ENCODE peak calls at places on chromosomes 1 and 21, in five cellular contexts. One of them, this sample, is unnamed.

GRCh38 chr1:147717706-147718097 is 42.7 kb downstream of the GJA5 start:
- DNase-seq in IMR-90: no peak
- DNase-seq in GM12878: no peak
- DNase-seq in SK-N-SH: no peak
- DNase-seq in K562: no peak
- DNase-seq in this sample: no peak

GRCh38 chr1:81803423-81804103 is 2.8 kb downstream of the ADGRL2 start:
- DNase-seq in IMR-90: peak
- DNase-seq in K562: no peak
- DNase-seq in SK-N-SH: peak
- DNase-seq in GM12878: no peak
- DNase-seq in this sample: peak

GRCh38 chr1:218481116-218481775 is 136.1 kb downstream of the TGFB2 start:
- DNase-seq in GM12878: no peak
- DNase-seq in SK-N-SH: no peak
- DNase-seq in IMR-90: peak
- DNase-seq in K562: no peak
- DNase-seq in this sample: no peak

GRCh38 chr1:214187152-214187900 is 93.6 kb upstream of the SMYD2 start:
- DNase-seq in SK-N-SH: peak
- DNase-seq in GM12878: no peak
- DNase-seq in IMR-90: no peak
- DNase-seq in K562: no peak
- DNase-seq in this sample: no peak

GRCh38 chr1:100895540-100896480 is at the start of gene SLC30A7:
- DNase-seq in IMR-90: peak
- DNase-seq in K562: peak
- DNase-seq in GM12878: peak
- DNase-seq in SK-N-SH: peak
- DNase-seq in this sample: peak

GRCh38 chr1:55039342-55040082 is at the start of gene PCSK9:
- DNase-seq in SK-N-SH: peak
- DNase-seq in GM12878: no peak
- DNase-seq in K562: peak
- DNase-seq in IMR-90: no peak
- DNase-seq in this sample: peak

GRCh38 chr1:56688522-56689026 is 43.5 kb downstream of the PRKAA2 start:
- DNase-seq in IMR-90: peak
- DNase-seq in GM12878: peak
- DNase-seq in K562: no peak
- DNase-seq in SK-N-SH: no peak
- DNase-seq in this sample: peak

GRCh38 chr1:2240251-2241156 is 12.4 kb downstream of the SKI start:
- DNase-seq in SK-N-SH: peak
- DNase-seq in GM12878: no peak
- DNase-seq in IMR-90: peak
- DNase-seq in K562: no peak
- DNase-seq in this sample: no peak

GRCh38 chr1:25537148-25537831 is 6.1 kb upstream of the LDLRAP1 start:
- DNase-seq in K562: no peak
- DNase-seq in SK-N-SH: no peak
- DNase-seq in IMR-90: no peak
- DNase-seq in GM12878: no peak
- DNase-seq in this sample: no peak

GRCh38 chr1:30145723-30146263 is 577.6 kb downstream of the MATN1 start:
- DNase-seq in K562: no peak
- DNase-seq in SK-N-SH: no peak
- DNase-seq in IMR-90: no peak
- DNase-seq in GM12878: no peak
- DNase-seq in this sample: no peak

GRCh38 chr1:11806307-11806936 is 431 bp downstream of the CLCN6 start:
- DNase-seq in GM12878: no peak
- DNase-seq in SK-N-SH: no peak
- DNase-seq in IMR-90: peak
- DNase-seq in K562: peak
- DNase-seq in this sample: no peak

GRCh38 chr1:21042920-21043605 is 133.6 kb downstream of the EIF4G3 start:
- DNase-seq in K562: no peak
- DNase-seq in SK-N-SH: no peak
- DNase-seq in IMR-90: peak
- DNase-seq in GM12878: no peak
- DNase-seq in this sample: no peak

GRCh38 chr1:117695796-117696505 is 90.1 kb downstream of the TENT5C start:
- DNase-seq in IMR-90: peak
- DNase-seq in GM12878: no peak
- DNase-seq in SK-N-SH: no peak
- DNase-seq in K562: no peak
- DNase-seq in this sample: no peak

GRCh38 chr1:2314803-2315710 is 76.3 kb downstream of the MORN1 start:
- DNase-seq in IMR-90: peak
- DNase-seq in GM12878: no peak
- DNase-seq in SK-N-SH: peak
- DNase-seq in K562: peak
- DNase-seq in this sample: peak

GRCh38 chr1:11960710-11961109 is 19.5 kb upstream of the MFN2 start:
- DNase-seq in GM12878: no peak
- DNase-seq in K562: no peak
- DNase-seq in SK-N-SH: no peak
- DNase-seq in IMR-90: no peak
- DNase-seq in this sample: no peak

GRCh38 chr1:87927391-87928073 is 598.9 kb downstream of the LMO4 start:
- DNase-seq in SK-N-SH: no peak
- DNase-seq in GM12878: no peak
- DNase-seq in IMR-90: no peak
- DNase-seq in K562: no peak
- DNase-seq in this sample: no peak

GRCh38 chr1:223189903-223190724 is 47.1 kb upstream of the TLR5 start:
- DNase-seq in K562: no peak
- DNase-seq in IMR-90: peak
- DNase-seq in SK-N-SH: no peak
- DNase-seq in GM12878: peak
- DNase-seq in this sample: no peak

GRCh38 chr1:94244816-94245215 is 7.4 kb upstream of the ARHGAP29 start:
- DNase-seq in GM12878: no peak
- DNase-seq in SK-N-SH: no peak
- DNase-seq in IMR-90: no peak
- DNase-seq in K562: no peak
- DNase-seq in this sample: no peak

GRCh38 chr1:217274927-217275616 is 355.8 kb downstream of the GPATCH2 start:
- DNase-seq in IMR-90: peak
- DNase-seq in K562: no peak
- DNase-seq in GM12878: no peak
- DNase-seq in SK-N-SH: no peak
- DNase-seq in this sample: no peak

GRCh38 chr1:59433440-59433813 is 136.5 kb downstream of the FGGY start:
- DNase-seq in GM12878: no peak
- DNase-seq in SK-N-SH: no peak
- DNase-seq in IMR-90: no peak
- DNase-seq in K562: no peak
- DNase-seq in this sample: no peak

GRCh38 chr1:34885405-34886247 is 26.1 kb upstream of the SMIM12 start:
- DNase-seq in GM12878: no peak
- DNase-seq in K562: peak
- DNase-seq in SK-N-SH: no peak
- DNase-seq in IMR-90: no peak
- DNase-seq in this sample: no peak

GRCh38 chr1:11792106-11792505 is 13.7 kb downstream of the MTHFR start:
- DNase-seq in IMR-90: no peak
- DNase-seq in SK-N-SH: no peak
- DNase-seq in GM12878: no peak
- DNase-seq in K562: no peak
- DNase-seq in this sample: no peak

GRCh38 chr1:4971666-4972065 is 317.3 kb downstream of the AJAP1 start:
- DNase-seq in IMR-90: no peak
- DNase-seq in SK-N-SH: no peak
- DNase-seq in GM12878: no peak
- DNase-seq in K562: no peak
- DNase-seq in this sample: no peak

GRCh38 chr1:45995298-45995697 is 137.1 kb downstream of the PIK3R3 start:
- DNase-seq in GM12878: no peak
- DNase-seq in IMR-90: peak
- DNase-seq in SK-N-SH: no peak
- DNase-seq in K562: no peak
- DNase-seq in this sample: no peak

DNA sequence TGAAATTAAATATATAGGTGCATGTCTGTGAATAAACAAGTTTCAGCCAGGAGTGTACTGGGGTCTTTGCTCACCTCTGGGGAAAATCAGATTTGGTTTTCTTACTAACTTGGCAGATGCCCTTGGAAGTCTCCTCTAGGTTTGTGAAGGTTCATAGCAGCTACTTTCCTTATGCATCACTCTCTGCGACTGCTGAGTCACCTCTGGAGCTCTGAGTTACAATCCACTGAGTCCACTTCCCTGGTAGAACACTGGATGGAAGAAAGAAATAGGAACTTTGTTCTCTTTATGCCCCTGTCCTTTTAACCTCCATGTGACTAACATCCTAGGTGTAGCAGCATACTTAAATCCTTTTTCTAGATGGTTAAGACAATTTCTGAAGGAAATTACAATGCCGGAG is 4.4 kb upstream of the FASLG start:
- DNase-seq in K562: no peak
- DNase-seq in SK-N-SH: no peak
- DNase-seq in IMR-90: peak
- DNase-seq in GM12878: no peak
- DNase-seq in this sample: no peak
- TF ChIP-seq MXI1 in K562: no peak
- TF ChIP-seq MXI1 in SK-N-SH: no peak
- TF ChIP-seq MXI1 in IMR-90: no peak
- TF ChIP-seq MXI1 in GM12878: no peak
- TF ChIP-seq MXI1 in this sample: no peak

DNA sequence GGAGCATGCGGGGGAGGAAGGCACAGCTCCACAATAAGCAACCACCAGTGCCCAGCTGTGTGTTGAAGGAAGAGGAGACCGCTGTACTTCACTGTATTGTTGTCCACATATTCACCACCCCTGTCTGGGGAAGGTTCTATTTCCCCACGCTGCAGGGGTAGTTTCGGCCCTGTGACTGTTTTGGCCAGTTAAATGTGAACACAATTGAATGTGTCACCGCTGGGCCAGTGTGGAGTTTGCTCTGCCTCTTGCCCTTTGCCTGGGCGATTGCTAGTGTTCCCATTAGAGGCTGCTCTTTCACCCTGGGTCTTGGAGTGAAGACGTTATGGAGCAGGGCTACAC is 32.6 kb downstream of the UBE4B start:
- DNase-seq in SK-N-SH: no peak
- DNase-seq in IMR-90: no peak
- DNase-seq in GM12878: no peak
- DNase-seq in K562: peak
- DNase-seq in this sample: peak
- TF ChIP-seq MXI1 in SK-N-SH: no peak
- TF ChIP-seq MXI1 in IMR-90: no peak
- TF ChIP-seq MXI1 in GM12878: no peak
- TF ChIP-seq MXI1 in K562: no peak
- TF ChIP-seq MXI1 in this sample: no peak

DNA sequence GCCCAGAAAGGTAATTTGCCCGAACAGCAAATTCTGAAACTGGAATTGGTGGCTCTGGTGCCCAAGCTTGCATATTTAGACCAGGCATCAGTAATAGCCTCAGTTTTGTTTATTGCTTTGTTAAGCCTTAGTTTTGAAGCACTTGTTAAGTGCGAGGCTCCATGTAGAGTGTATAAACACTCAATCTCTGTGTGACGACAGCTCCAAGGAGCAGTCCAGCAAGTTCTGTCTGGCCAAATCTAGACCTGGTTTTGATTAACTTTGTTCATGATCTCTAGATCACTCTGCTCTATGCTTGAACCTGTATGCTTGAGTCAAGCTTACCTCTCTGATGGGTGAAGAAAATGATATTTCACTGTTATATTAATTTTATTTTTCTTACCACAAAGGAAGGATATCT is 37.4 kb downstream of the DOP1B start:
- DNase-seq in GM12878: no peak
- DNase-seq in K562: no peak
- DNase-seq in IMR-90: no peak
- DNase-seq in SK-N-SH: no peak
- DNase-seq in this sample: no peak
- TF ChIP-seq MXI1 in GM12878: no peak
- TF ChIP-seq MXI1 in K562: no peak
- TF ChIP-seq MXI1 in IMR-90: no peak
- TF ChIP-seq MXI1 in SK-N-SH: no peak
- TF ChIP-seq MXI1 in this sample: no peak

DNA sequence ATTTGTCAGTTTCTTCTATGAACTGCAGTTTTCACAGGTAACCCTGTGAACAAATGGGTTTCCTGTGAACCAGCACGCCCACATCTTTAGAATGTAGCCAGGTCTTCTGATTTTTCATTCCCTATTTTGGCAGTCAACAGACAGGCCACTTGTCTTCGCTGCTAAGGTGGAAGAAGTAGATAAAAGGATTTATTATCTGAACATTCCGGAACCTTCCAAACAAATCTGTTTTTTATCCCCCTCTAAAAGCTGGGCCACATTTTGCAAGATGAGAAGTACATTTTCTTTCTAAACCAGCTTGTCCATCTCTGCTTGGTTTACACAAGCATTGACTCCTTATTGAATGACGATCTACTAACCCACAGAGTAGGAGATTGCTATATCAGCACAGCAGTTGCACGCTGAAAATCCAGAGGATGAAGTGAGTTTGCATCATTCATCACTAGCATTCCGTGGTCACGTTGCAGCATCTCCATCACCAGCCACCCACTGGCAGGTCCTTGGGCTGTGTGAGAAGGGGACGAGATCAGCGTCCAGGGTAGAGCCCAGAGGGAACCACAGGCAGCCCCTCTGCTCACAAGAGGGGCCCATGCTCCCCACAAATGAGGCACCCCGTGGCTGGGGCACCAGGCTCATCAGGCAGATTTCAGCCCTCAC is 83.5 kb downstream of the TOMM20 start:
- DNase-seq in IMR-90: peak
- DNase-seq in K562: no peak
- DNase-seq in GM12878: no peak
- DNase-seq in SK-N-SH: no peak
- DNase-seq in this sample: no peak
- TF ChIP-seq MXI1 in IMR-90: no peak
- TF ChIP-seq MXI1 in K562: no peak
- TF ChIP-seq MXI1 in GM12878: no peak
- TF ChIP-seq MXI1 in SK-N-SH: no peak
- TF ChIP-seq MXI1 in this sample: no peak

DNA sequence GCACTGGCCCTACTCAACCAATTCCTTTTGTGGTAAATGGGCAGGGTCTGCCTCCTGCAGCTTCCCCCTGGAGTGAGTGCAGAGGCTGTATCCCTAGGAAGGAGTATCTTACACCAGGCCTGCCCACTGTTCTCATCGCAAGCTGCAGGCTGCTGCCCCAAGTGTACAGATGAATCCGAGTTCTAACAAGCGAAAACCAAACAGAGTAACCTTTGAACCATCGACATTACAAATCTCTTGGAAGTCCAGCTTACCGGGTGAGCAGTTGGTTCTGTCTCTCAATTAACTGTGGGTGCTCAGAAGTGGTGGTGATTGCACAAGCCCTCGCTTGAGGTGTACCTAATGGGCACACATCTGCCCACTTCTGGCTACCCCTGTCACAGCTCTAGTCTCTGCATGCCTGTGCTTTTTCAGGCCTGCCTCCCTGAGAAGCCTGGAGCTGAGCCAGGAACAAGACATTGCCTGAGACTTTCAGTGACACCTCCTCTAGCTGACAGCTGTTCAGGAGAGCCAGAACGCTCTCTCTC is 22.7 kb downstream of the INAVA start:
- DNase-seq in SK-N-SH: no peak
- DNase-seq in K562: no peak
- DNase-seq in IMR-90: no peak
- DNase-seq in GM12878: no peak
- DNase-seq in this sample: peak
- TF ChIP-seq MXI1 in SK-N-SH: no peak
- TF ChIP-seq MXI1 in K562: no peak
- TF ChIP-seq MXI1 in IMR-90: no peak
- TF ChIP-seq MXI1 in GM12878: no peak
- TF ChIP-seq MXI1 in this sample: no peak

This sample was measured in HepG2.